ENCODE peak calls at places on chromosome 5, in four cellular contexts. X is HepG2, V is HEK293T, Z is WTC11. J is an unnamed sample.

GRCh38 chr5:20286512-20286911 is 298.5 kb upstream of the CDH18 start:
- DNase-seq in X (no peak), Z (no peak), V (no peak), J (no peak)

GRCh38 chr5:157761690-157762611 is 18.4 kb downstream of the LSM11 start:
- DNase-seq in V (peak), Z (no peak), X (peak), J (peak)

GRCh38 chr5:56585466-56585865 is 229.9 kb upstream of the MAP3K1 start:
- DNase-seq in Z (no peak), V (no peak), X (no peak), J (no peak)

GRCh38 chr5:69211200-69211599 is 21.8 kb downstream of the CENPH start:
- DNase-seq in X (no peak), V (no peak), Z (no peak), J (no peak)

GRCh38 chr5:170681013-170681433 is 102.5 kb upstream of the GABRP start:
- DNase-seq in V (peak), X (no peak), Z (peak), J (peak)

GRCh38 chr5:57896596-57896995 is 414.0 kb upstream of the ACTBL2 start:
- DNase-seq in X (no peak), V (no peak), Z (no peak), J (no peak)

GRCh38 chr5:151751091-151751490 is 7.3 kb downstream of the ATOX1 start:
- DNase-seq in Z (no peak), X (no peak), V (no peak), J (no peak)

GRCh38 chr5:52560366-52560765 is 227.3 kb upstream of the ITGA1 start:
- DNase-seq in V (peak), X (no peak), Z (no peak), J (no peak)

GRCh38 chr5:74519161-74519571 is 121.4 kb downstream of the ENC1 start:
- DNase-seq in X (no peak), V (no peak), Z (no peak), J (peak)

GRCh38 chr5:107444327-107444726 is 226.4 kb downstream of the EFNA5 start:
- DNase-seq in X (no peak), V (no peak), Z (no peak), J (no peak)

GRCh38 chr5:139710370-139711066 is 62.4 kb downstream of the CXXC5 start:
- DNase-seq in X (peak), V (peak), Z (peak), J (peak)

GRCh38 chr5:39370555-39371366 is 6.5 kb upstream of the C9 start:
- DNase-seq in Z (no peak), V (no peak), X (no peak), J (no peak)

GRCh38 chr5:36238896-36239295 is 2.8 kb downstream of the NADK2 start:
- DNase-seq in Z (no peak), X (no peak), V (no peak), J (no peak)

GRCh38 chr5:111364992-111365391 is 140.8 kb downstream of the CAMK4 start:
- DNase-seq in X (no peak), V (no peak), Z (no peak), J (no peak)

GRCh38 chr5:169988947-169989346 is 8.7 kb upstream of the INSYN2B start:
- DNase-seq in V (no peak), X (no peak), Z (no peak), J (no peak)

GRCh38 chr5:135308245-135308644 is 90.8 kb downstream of the MACROH2A1 start:
- DNase-seq in V (no peak), Z (no peak), X (no peak), J (no peak)

GRCh38 chr5:37552770-37553719 is 173.9 kb downstream of the WDR70 start:
- DNase-seq in V (no peak), X (no peak), Z (no peak), J (peak)

GRCh38 chr5:109479260-109479860 is 69.6 kb upstream of the PJA2 start:
- DNase-seq in Z (no peak), V (no peak), X (peak), J (no peak)

GRCh38 chr5:57280811-57281301 is 107.0 kb downstream of the GPBP1 start:
- DNase-seq in Z (no peak), X (no peak), V (no peak), J (no peak)

GRCh38 chr5:54309237-54309636 is 1.1 kb downstream of the ARL15 start:
- DNase-seq in X (no peak), Z (no peak), V (no peak), J (no peak)

GRCh38 chr5:34449639-34450038 is 206.5 kb upstream of the RAI14 start:
- DNase-seq in V (no peak), Z (no peak), X (no peak), J (no peak)

GRCh38 chr5:38257236-38258036 is 923 bp upstream of the EGFLAM start:
- DNase-seq in Z (peak), X (no peak), V (peak), J (no peak)

GRCh38 chr5:139964994-139965565 is 78.0 kb downstream of the NRG2 start:
- DNase-seq in V (no peak), X (no peak), Z (no peak), J (no peak)

GRCh38 chr5:96155156-96155555 is 193.5 kb upstream of the ELL2 start:
- DNase-seq in Z (no peak), X (no peak), V (no peak), J (no peak)

GRCh38 chr5:96149021-96149420 is 187.4 kb upstream of the ELL2 start:
- DNase-seq in X (no peak), V (no peak), Z (no peak), J (no peak)

GRCh38 chr5:96149546-96149945 is 187.9 kb upstream of the ELL2 start:
- DNase-seq in X (no peak), Z (no peak), V (no peak), J (no peak)

GRCh38 chr5:96150007-96150406 is 188.4 kb upstream of the ELL2 start:
- DNase-seq in V (peak), Z (no peak), X (no peak), J (no peak)

GRCh38 chr5:96151891-96152290 is 190.2 kb upstream of the ELL2 start:
- DNase-seq in V (no peak), X (no peak), Z (no peak), J (no peak)
- TF ChIP-seq ELF4 in V (no peak), X (no peak), Z (no peak), J (no peak)

GRCh38 chr5:91541696-91542095 is 158.6 kb upstream of the ARRDC3 start:
- DNase-seq in Z (no peak), V (no peak), X (no peak), J (no peak)
- TF ChIP-seq ELF4 in Z (no peak), V (no peak), X (no peak), J (no peak)

DNA sequence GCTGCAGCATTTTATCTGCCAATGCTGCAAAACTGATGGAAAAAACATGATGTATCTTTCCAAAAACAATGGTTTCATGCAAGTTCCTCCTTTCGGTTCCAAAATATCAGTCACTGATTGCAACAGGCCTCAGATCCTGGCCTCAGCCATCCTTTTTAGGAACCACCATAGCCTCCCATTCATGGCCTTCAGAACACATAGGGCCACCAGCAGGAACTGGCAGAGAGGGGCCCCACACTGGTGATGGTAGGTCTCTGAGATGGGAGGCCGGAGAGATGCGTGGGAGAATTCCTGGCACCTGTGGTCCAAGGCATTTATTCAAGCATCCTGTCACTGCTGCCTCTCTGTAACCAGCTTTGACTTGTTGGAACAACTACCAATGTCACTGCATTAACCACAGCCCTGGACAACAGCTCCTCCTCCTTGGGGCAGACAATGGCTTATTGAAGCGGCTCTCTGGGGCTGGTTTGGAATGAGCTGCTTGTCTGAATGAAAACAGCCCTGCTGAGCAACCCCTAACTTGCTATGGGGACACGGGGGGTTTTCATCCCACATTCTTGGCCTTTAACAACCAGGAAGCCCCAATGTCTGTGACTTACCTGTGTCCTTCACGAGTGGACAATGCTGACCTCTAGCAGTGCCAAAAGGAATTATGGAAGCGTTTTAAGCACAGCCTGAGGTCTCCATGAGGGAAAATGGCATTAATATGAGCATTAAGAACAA is 108.1 kb downstream of the LHFPL2 start:
- DNase-seq in Z (no peak), V (no peak), X (no peak), J (no peak)
- TF ChIP-seq ELF4 in Z (no peak), V (no peak), X (no peak), J (no peak)

GRCh38 chr5:129593525-129593924 is 133.4 kb downstream of the ADAMTS19 start:
- DNase-seq in X (no peak), Z (no peak), V (no peak), J (no peak)
- TF ChIP-seq ELF4 in X (no peak), Z (no peak), V (no peak), J (no peak)

GRCh38 chr5:9401786-9402472 is 143.9 kb downstream of the SEMA5A start:
- DNase-seq in Z (no peak), X (no peak), V (no peak), J (no peak)
- TF ChIP-seq ELF4 in Z (no peak), X (no peak), V (no peak), J (no peak)

GRCh38 chr5:177491983-177492746 is 5.2 kb downstream of the PDLIM7 start:
- DNase-seq in V (no peak), X (no peak), Z (no peak), J (no peak)
- TF ChIP-seq ELF4 in V (no peak), X (no peak), Z (no peak), J (no peak)

DNA sequence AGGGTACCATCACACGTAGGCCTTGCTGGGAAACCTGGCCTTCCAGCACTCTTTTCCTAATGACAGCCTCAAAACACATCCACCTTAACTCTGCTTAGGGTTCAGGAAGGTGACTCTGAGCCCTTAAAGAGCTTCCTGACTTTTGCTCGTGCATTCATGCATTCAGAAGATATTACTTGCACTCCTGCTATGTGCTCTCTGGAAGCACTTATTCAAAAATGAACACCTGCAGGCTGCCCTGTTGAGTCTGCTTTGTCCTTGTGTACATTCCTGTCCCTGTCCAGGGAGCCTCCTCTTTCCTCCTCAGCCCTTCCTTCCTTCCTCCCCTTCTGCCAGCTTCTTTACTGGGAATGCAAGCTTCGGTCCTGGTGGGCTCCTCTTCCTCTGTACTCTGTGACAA is 61.5 kb downstream of the SPRY4 start:
- DNase-seq in Z (no peak), X (no peak), V (no peak), J (no peak)
- TF ChIP-seq ELF4 in Z (no peak), X (no peak), V (no peak), J (no peak)

GRCh38 chr5:13985736-13986418 is 41.4 kb upstream of the DNAH5 start:
- DNase-seq in Z (no peak), X (peak), V (no peak), J (no peak)
- TF ChIP-seq ELF4 in Z (no peak), X (no peak), V (no peak), J (no peak)

J was measured in K562.